ENCODE peak calls at places on chromosomes 7 and 10, in eight cellular contexts. L, M, F, W, D, T, S and G are unnamed samples.

GRCh38 chr7:26593405-26593804 is 271.0 kb downstream of the SKAP2 start:
- DNase-seq in S (no peak), L (peak), W (no peak), T (no peak), F (no peak), D (no peak), M (no peak), G (no peak)

GRCh38 chr10:85600744-85601081 is 765.9 kb downstream of the GRID1 start:
- DNase-seq in M (no peak), L (no peak), W (no peak), D (no peak), T (no peak), F (no peak), S (peak), G (no peak)

GRCh38 chr7:47771301-47771989 is 176.8 kb downstream of the PKD1L1 start:
- DNase-seq in M (no peak), F (no peak), T (no peak), L (peak), D (peak), S (no peak), W (no peak), G (no peak)

GRCh38 chr10:11563936-11564335 is 47.5 kb downstream of the USP6NL start:
- DNase-seq in F (no peak), L (no peak), M (no peak), W (peak), D (no peak), T (no peak), S (no peak), G (no peak)

GRCh38 chr10:115977855-115978254 is 295.2 kb downstream of the GFRA1 start:
- DNase-seq in F (no peak), T (no peak), M (no peak), D (no peak), W (no peak), L (no peak), S (no peak), G (no peak)

GRCh38 chr7:40329601-40330153 is 194.9 kb downstream of the SUGCT start:
- DNase-seq in F (no peak), D (peak), M (no peak), S (no peak), L (peak), W (peak), T (no peak), G (no peak)

GRCh38 chr7:47471831-47472230 is 110.1 kb downstream of the TNS3 start:
- DNase-seq in L (no peak), T (peak), M (no peak), S (no peak), F (no peak), W (no peak), D (no peak), G (no peak)

GRCh38 chr10:101843032-101843991 is at the start of gene KCNIP2:
- DNase-seq in D (peak), W (peak), M (no peak), F (peak), S (peak), T (no peak), L (no peak), G (peak)

GRCh38 chr7:148084138-148084537 is 506.4 kb upstream of the C7orf33 start:
- DNase-seq in T (peak), M (peak), L (peak), D (peak), F (no peak), W (peak), S (no peak), G (peak)

GRCh38 chr10:28914721-28915120 is 237.4 kb downstream of the BAMBI start:
- DNase-seq in W (no peak), T (no peak), M (no peak), D (peak), S (no peak), F (no peak), L (no peak), G (no peak)

GRCh38 chr7:156612930-156613329 is 27.6 kb upstream of the RNF32 start:
- DNase-seq in T (no peak), M (peak), L (no peak), D (no peak), W (no peak), S (peak), F (peak), G (no peak)

GRCh38 chr10:98486421-98486820 is 39.7 kb upstream of the HPS1 start:
- DNase-seq in W (no peak), T (no peak), S (no peak), F (no peak), D (peak), M (no peak), L (peak), G (no peak)

GRCh38 chr10:67302701-67303100 is 376.9 kb downstream of the LRRTM3 start:
- DNase-seq in M (no peak), F (no peak), S (no peak), W (no peak), D (no peak), T (no peak), L (no peak), G (no peak)

GRCh38 chr10:99234067-99234738 is 1.4 kb downstream of the HPSE2 start:
- DNase-seq in F (no peak), D (peak), M (peak), W (no peak), S (peak), T (peak), L (peak), G (peak)

GRCh38 chr10:118965636-118966035 is 63.9 kb upstream of the NANOS1 start:
- DNase-seq in S (no peak), T (peak), F (no peak), W (no peak), L (no peak), D (no peak), M (no peak), G (peak)

GRCh38 chr7:142745783-142746182 is 3.5 kb upstream of the PRSS1 start:
- DNase-seq in W (no peak), S (no peak), T (no peak), F (no peak), D (no peak), L (no peak), M (no peak), G (peak)

GRCh38 chr7:30750574-30751256 is 1.2 kb upstream of the INMT start:
- DNase-seq in T (peak), S (no peak), D (peak), L (peak), F (no peak), W (no peak), M (peak), G (no peak)

GRCh38 chr10:49610735-49611165 is 640 bp downstream of the SLC18A3 start:
- DNase-seq in T (peak), F (no peak), M (no peak), S (no peak), L (no peak), D (no peak), W (no peak), G (no peak)

GRCh38 chr7:141291541-141291940 is 217.7 kb downstream of the TMEM178B start:
- DNase-seq in D (no peak), T (no peak), S (no peak), F (no peak), M (no peak), W (no peak), L (no peak), G (no peak)

GRCh38 chr7:157926107-157926506 is 589.3 kb downstream of the DNAJB6 start:
- DNase-seq in M (no peak), W (no peak), F (no peak), T (no peak), S (no peak), D (no peak), L (no peak), G (no peak)

GRCh38 chr10:97920865-97921264 is 71.2 kb downstream of the GOLGA7B start:
- DNase-seq in S (no peak), W (no peak), F (no peak), T (no peak), L (no peak), D (no peak), M (no peak), G (no peak)

GRCh38 chr10:4240641-4241197 is 455.7 kb upstream of the KLF6 start:
- DNase-seq in T (no peak), D (peak), F (no peak), M (no peak), W (no peak), S (no peak), L (peak), G (no peak)

GRCh38 chr10:8758029-8758428 is 703.5 kb downstream of the GATA3 start:
- DNase-seq in T (no peak), W (no peak), D (no peak), S (no peak), L (peak), M (no peak), F (no peak), G (no peak)

GRCh38 chr7:134513169-134513752 is 14.1 kb upstream of the AKR1B10 start:
- DNase-seq in D (peak), F (peak), M (no peak), W (peak), S (peak), T (no peak), L (peak), G (peak)

GRCh38 chr10:110430369-110431273 is 67.1 kb upstream of the DUSP5 start:
- DNase-seq in M (no peak), S (no peak), T (no peak), W (no peak), F (no peak), L (no peak), D (no peak), G (no peak)

GRCh38 chr7:36128448-36129047 is 24.5 kb upstream of the EEPD1 start:
- DNase-seq in D (peak), T (peak), L (peak), M (peak), W (peak), S (no peak), F (no peak), G (no peak)

GRCh38 chr10:111076191-111076681 is 593 bp upstream of the ADRA2A start:
- DNase-seq in T (peak), W (peak), M (peak), F (no peak), D (peak), L (peak), S (peak), G (peak)

GRCh38 chr10:110918633-110919348 is at the start of gene BBIP1:
- DNase-seq in W (peak), F (no peak), M (no peak), T (no peak), D (peak), L (peak), S (peak), G (no peak)

GRCh38 chr7:40298421-40298820 is 163.6 kb downstream of the SUGCT start:
- DNase-seq in L (peak), T (no peak), S (no peak), M (no peak), D (peak), F (no peak), W (no peak), G (no peak)

GRCh38 chr10:30637881-30638467 is 8.4 kb upstream of the LYZL2 start:
- DNase-seq in L (peak), S (no peak), M (no peak), W (no peak), T (no peak), D (peak), F (no peak), G (no peak)

GRCh38 chr7:142012825-142013506 is 17.3 kb downstream of the MGAM start:
- DNase-seq in D (peak), W (no peak), L (peak), M (no peak), T (no peak), S (no peak), F (no peak), G (peak)